ENCODE peak calls at places on chromosome 16, in nine cellular contexts. M is heart left ventricle, X is IMR-90, K is lower leg skin, A is ovary, C is A549, I is esophagus muscularis mucosa, W is prostate gland, L is thyroid gland. H is an unnamed sample.

GRCh38 chr16:48409839-48410610 is 24.8 kb upstream of the SIAH1 start:
- DNase-seq in L (peak), X (peak), I (no peak), A (peak), C (peak), M (peak), K (peak), W (no peak), H (no peak)

GRCh38 chr16:82671743-82672142 is 45.0 kb downstream of the CDH13 start:
- DNase-seq in L (no peak), I (no peak), K (no peak), X (no peak), C (no peak), M (no peak), W (no peak), A (no peak), H (no peak)

GRCh38 chr16:17460890-17461289 is 9.9 kb downstream of the XYLT1 start:
- DNase-seq in M (no peak), I (no peak), L (no peak), X (no peak), W (no peak), C (no peak), K (no peak), A (no peak), H (no peak)

GRCh38 chr16:59527206-59527997 is 793.3 kb upstream of the GOT2 start:
- DNase-seq in M (no peak), K (no peak), I (no peak), L (no peak), A (no peak), X (peak), C (peak), W (no peak), H (no peak)

GRCh38 chr16:12572316-12572985 is 231.2 kb downstream of the CPPED1 start:
- DNase-seq in M (no peak), A (no peak), W (no peak), C (no peak), K (no peak), X (no peak), L (no peak), I (no peak), H (no peak)

GRCh38 chr16:22318690-22319358 is 21.6 kb downstream of the POLR3E start:
- DNase-seq in I (no peak), A (no peak), C (peak), L (no peak), K (no peak), W (no peak), M (no peak), X (peak), H (no peak)

GRCh38 chr16:81913222-81913621 is 98.0 kb downstream of the SDR42E1 start:
- DNase-seq in W (no peak), L (no peak), C (no peak), A (no peak), M (no peak), X (no peak), K (no peak), I (no peak), H (no peak)

GRCh38 chr16:19213885-19214284 is 45.8 kb downstream of the SYT17 start:
- DNase-seq in W (no peak), I (no peak), K (no peak), X (no peak), M (no peak), C (no peak), L (no peak), A (no peak), H (no peak)

GRCh38 chr16:8396463-8396862 is 193.8 kb downstream of the TMEM114 start:
- DNase-seq in W (no peak), A (no peak), K (no peak), C (no peak), M (no peak), L (no peak), X (no peak), I (no peak), H (no peak)

GRCh38 chr16:8866118-8866883 is 2.5 kb downstream of the CARHSP1 start:
- DNase-seq in X (no peak), M (peak), I (no peak), C (no peak), A (peak), W (peak), K (no peak), L (peak), H (no peak)

GRCh38 chr16:89038811-89039735 is 54.6 kb upstream of the ACSF3 start:
- DNase-seq in A (no peak), M (peak), L (no peak), W (no peak), X (no peak), K (no peak), I (no peak), C (no peak), H (no peak)

GRCh38 chr16:87484487-87485331 is 8.1 kb downstream of the ZCCHC14 start:
- DNase-seq in I (no peak), M (no peak), W (no peak), K (no peak), A (no peak), X (no peak), C (no peak), L (peak), H (no peak)

GRCh38 chr16:53692146-53692545 is 11.5 kb downstream of the RPGRIP1L start:
- DNase-seq in M (no peak), C (no peak), K (no peak), X (no peak), A (no peak), L (no peak), W (no peak), I (no peak), H (no peak)

GRCh38 chr16:89720520-89720858 is 209 bp downstream of the VPS9D1 start:
- DNase-seq in X (no peak), W (no peak), M (peak), C (no peak), A (peak), L (peak), K (no peak), I (peak), H (no peak)

GRCh38 chr16:82995286-82995926 is 368.6 kb downstream of the CDH13 start:
- DNase-seq in I (no peak), C (no peak), L (no peak), W (no peak), K (no peak), A (no peak), X (no peak), M (no peak), H (no peak)

GRCh38 chr16:72188512-72188911 is 16.6 kb upstream of the PMFBP1 start:
- DNase-seq in A (no peak), I (no peak), C (no peak), K (no peak), M (no peak), W (peak), X (no peak), L (no peak), H (no peak)

GRCh38 chr16:49876716-49877129 is 20.8 kb upstream of the ZNF423 start:
- DNase-seq in X (no peak), L (peak), A (peak), I (no peak), M (peak), W (no peak), C (peak), K (no peak), H (no peak)

GRCh38 chr16:87060026-87060986 is 256.9 kb downstream of the C16orf95 start:
- DNase-seq in M (peak), I (no peak), A (peak), W (no peak), K (no peak), X (peak), L (peak), C (no peak), H (no peak)

GRCh38 chr16:80407265-80407987 is 133.4 kb upstream of the DYNLRB2 start:
- DNase-seq in I (no peak), K (no peak), A (no peak), L (no peak), W (no peak), C (no peak), M (no peak), X (no peak), H (no peak)

GRCh38 chr16:78877114-78877513 is 723.4 kb downstream of the MAF start:
- DNase-seq in M (no peak), W (no peak), C (no peak), L (no peak), K (no peak), I (no peak), X (no peak), A (no peak), H (no peak)

GRCh38 chr16:78988361-78988992 is 612.1 kb downstream of the MAF start:
- DNase-seq in X (no peak), A (no peak), K (no peak), I (no peak), W (no peak), L (no peak), M (no peak), C (peak), H (no peak)

DNA sequence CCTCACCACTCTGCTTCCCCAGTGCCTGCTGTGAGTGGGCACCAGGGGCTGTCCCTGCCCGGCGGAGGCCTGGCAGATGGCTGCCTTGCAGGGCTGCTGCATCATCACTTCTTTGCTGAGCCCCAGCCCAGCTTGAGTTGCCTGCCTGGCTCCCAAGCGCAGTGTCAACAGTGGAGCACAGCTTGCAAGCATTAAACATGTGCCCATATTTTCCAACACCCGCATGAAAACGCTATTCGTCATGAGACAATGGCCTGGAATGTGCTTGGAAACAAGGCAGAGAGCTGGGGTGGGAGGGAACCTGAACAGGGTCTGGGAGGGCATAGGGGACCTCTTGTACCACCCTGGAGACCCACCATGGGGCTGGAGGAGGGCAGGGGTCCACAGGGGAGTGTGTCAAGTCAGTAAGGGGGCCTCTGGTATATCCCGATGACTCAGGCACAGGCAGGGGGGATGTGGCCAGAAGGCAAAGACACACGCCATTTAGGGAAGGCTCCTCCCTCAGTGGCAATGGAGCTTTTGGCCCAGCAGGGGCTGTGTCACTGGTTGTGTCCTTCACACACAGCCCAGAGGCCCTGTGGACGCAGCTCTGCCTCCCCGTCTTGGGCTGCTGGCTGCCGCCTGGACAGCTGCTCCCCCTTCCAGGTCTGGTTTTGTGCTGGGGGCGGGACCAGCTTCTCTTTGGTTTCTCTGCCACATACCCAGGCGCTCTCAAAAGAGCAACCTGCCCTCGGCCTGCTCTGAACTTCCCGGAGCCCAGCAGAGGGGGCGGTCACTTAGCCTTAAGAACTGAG is 17.4 kb upstream of the MTSS2 start:
- DNase-seq in C (peak), K (no peak), L (peak), M (peak), X (peak), I (no peak), W (peak), A (peak), H (no peak)
- TF ChIP-seq POLR2A in C (no peak), K (no peak), L (no peak), M (no peak), X (peak), I (no peak), W (peak), A (peak), H (no peak)

DNA sequence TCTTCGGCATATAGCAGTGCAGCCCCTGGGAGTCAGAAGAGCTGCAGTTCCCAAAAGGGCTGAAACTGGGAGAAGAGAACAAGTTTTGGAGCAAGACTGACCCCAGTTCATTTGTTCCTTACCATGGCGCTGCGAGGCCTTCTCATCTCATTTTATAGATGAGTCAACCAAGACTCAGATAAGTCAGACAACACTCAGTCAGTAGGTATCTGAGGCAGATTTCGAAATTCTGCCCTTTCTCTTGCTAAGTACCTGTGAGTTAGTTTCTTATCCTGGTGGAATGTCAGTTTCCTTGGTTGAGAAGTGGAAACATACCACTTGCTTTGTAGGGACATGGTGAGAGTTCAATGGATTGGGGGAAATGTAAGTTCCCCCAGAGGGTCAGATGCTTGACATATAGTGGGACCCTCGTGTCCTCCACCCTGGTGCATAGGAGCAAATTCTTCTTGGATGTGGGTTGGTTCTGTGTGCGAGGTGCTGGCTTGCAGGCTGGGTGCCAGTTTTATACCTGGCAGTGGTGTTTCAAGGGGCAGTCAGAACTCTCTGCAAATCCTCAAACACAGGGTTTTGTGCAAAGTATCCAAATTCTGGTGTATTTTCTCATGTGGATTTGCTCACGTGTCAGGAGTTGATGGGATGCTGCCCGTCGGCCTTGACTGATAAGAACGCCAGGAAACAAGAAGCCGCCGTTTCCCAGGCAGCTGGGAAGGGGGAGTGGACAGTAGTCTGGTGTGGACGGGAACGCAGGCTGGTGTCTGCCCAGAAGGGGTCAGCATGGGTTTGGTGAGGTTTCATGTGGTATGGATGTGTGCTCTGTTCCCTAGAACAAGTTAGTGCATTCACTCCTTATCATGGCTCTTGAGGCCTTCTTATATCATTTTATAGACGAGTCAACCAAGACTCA is 61.1 kb upstream of the CIBAR2 start:
- DNase-seq in A (peak), X (peak), I (no peak), W (no peak), L (no peak), C (peak), K (no peak), M (no peak), H (no peak)
- H3K4me3 ChIP-seq in A (no peak), X (peak), I (peak), W (no peak), L (no peak), C (no peak), K (no peak), M (no peak), H (no peak)

DNA sequence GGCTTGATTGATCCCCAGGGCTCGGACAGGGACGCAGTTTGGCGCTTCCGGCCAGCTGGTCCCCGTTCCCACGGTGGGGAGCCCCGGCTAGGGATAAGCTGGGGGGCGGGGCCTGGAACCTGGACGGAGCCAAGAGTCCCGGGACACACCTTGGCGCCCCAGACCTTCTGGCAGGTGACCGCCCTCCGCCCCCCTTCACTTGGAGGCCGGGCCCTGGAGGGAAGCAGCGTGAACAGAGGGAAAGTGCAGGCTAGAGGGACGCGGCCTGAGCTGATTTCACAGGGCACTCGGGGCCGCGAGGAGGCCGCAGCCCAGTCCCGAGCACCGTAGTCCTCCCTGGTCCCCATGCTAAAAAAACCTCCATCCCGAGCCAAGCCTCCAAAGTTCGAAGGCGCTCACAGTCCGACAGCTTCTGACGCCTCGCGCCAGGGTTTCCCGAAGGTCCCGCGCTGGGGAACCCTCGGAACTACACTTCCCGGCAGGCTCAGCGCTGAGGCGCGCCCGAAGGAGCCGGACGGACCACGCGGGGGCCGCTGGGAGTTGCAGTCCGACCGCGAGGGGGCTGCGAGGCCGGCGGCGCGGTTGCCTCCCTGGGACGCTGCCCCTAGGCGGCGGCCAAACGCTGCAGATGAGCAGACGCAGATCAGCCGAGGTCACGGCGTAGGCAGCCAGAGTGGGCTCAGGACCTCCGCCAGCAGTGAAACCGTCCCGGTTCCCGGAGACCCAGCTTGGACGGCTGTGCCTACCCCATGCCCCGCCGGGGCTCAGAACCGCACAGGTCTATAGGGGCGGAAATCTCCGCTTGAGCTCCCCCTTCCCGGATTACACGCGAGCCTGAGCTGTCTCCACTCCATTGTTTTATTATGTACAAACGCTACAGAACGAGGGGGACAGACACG is at the start of gene TBX6:
- DNase-seq in I (peak), K (peak), A (peak), M (peak), W (peak), X (peak), L (peak), C (peak), H (peak)
- TF ChIP-seq POLR2A in I (no peak), K (no peak), A (no peak), M (no peak), W (peak), X (no peak), L (no peak), C (peak), H (peak)

DNA sequence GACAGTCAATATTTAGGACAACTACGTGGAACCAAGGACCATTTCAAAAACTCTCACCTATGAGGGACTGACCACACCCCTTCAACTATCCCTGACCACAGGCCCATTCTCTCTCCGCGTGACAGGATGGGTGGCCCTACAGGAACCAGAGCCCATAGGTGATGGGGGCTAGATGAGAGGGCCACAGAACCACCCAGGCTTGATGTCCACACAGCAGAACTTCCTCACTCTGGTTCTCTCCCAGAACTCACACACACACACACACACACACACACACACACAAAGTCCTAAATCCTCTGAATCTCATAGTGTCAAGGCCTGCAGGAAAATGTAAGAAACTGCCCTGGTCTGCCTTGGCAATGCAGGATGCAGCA is 1.5 kb downstream of the ZNF319 start:
- DNase-seq in L (no peak), M (no peak), A (no peak), X (no peak), C (no peak), I (no peak), K (no peak), W (no peak), H (no peak)
- H3K4me3 ChIP-seq in L (no peak), M (no peak), A (no peak), X (peak), C (peak), I (peak), K (no peak), W (no peak), H (no peak)

DNA sequence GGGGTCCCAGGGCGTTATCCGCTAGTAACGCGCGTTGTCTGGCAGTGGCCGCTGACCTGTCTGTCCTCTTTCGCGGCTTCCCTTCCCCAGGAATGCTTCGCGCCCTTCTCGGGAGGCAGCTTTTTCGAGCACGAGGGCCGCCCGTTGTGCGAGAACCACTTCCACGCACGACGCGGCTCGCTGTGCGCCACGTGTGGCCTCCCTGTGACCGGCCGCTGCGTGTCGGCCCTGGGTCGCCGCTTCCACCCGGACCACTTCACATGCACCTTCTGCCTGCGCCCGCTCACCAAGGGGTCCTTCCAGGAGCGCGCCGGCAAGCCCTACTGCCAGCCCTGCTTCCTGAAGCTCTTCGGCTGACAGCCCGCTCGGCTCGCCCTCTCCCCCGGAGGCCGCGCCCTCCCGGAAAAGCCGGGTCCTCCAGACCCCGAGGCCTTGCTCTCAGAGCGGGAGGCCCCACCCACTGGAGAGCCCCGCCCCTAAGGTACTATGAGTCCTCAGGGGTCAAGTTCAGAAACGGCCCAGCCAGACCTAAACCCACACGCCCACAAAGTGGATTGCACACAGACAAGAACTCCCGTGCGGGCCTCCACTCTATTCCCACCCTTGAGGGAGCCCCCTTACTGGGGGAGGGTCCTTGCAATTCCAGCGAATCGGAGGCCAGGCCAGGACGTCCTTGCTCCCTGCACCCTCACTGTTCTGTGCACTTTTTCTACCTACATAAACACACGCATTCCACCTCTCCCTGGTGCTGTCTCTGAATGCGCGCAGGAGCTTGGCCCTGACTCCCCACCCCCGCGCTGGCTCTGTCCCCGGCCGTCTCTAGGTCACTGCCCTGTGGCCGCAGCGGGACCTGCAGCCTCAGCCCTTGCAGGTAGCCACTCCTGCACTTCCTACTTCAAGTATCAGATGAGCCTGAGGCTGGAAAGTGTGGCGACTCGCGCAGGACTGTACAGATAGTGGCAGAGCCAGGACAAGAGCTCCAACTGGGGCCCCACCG is 5.4 kb upstream of the SLC5A2 start:
- DNase-seq in L (peak), A (no peak), I (no peak), W (no peak), X (no peak), C (no peak), M (no peak), K (no peak), H (no peak)
- TF ChIP-seq POLR2A in L (no peak), A (no peak), I (no peak), W (no peak), X (no peak), C (no peak), M (no peak), K (no peak), H (no peak)

GRCh38 chr16:4937782-4938682 is 1.1 kb upstream of the PPL start:
- DNase-seq in X (no peak), A (no peak), K (no peak), M (no peak), C (no peak), I (no peak), W (peak), L (peak), H (no peak)

GRCh38 chr16:4942481-4942880 is 5.5 kb upstream of the PPL start:
- DNase-seq in X (no peak), W (no peak), A (no peak), I (no peak), M (no peak), K (no peak), L (no peak), C (no peak), H (no peak)

GRCh38 chr16:4938683-4939030 is 1.7 kb upstream of the PPL start:
- DNase-seq in I (no peak), L (no peak), C (no peak), A (no peak), K (no peak), M (no peak), W (no peak), X (peak), H (no peak)

GRCh38 chr16:4936991-4937781 is at the start of gene PPL:
- DNase-seq in A (peak), M (peak), X (no peak), C (no peak), K (peak), I (no peak), W (peak), L (peak), H (no peak)

GRCh38 chr16:4940719-4941118 is 3.8 kb upstream of the PPL start:
- DNase-seq in L (no peak), I (no peak), A (no peak), W (no peak), X (no peak), C (no peak), K (no peak), M (no peak), H (no peak)
- H3K4me3 ChIP-seq in L (no peak), I (no peak), A (no peak), W (no peak), X (no peak), C (no peak), K (no peak), M (no peak), H (no peak)

H was measured in esophagus squamous epithelium.